ENCODE peak calls at places on chromosomes 12 and 14, in nine cellular contexts. S, F, U, V, X, I, E, P and H are unnamed samples.

GRCh38 chr12:29320295-29321090 is 60.5 kb downstream of the ERGIC2 start:
- DNase-seq in S (peak), F (no peak), U (peak), V (peak), X (no peak), I (peak), E (no peak), P (no peak), H (no peak)

GRCh38 chr14:93525691-93526451 is 95.1 kb downstream of the UNC79 start:
- DNase-seq in S (peak), F (no peak), U (peak), V (no peak), X (no peak), I (peak), E (no peak), P (no peak), H (no peak)

GRCh38 chr12:116361404-116362223 is 84.1 kb upstream of the MED13L start:
- DNase-seq in S (no peak), F (no peak), U (no peak), V (no peak), X (no peak), I (no peak), E (no peak), P (no peak), H (no peak)

GRCh38 chr14:60003991-60004390 is 84.0 kb downstream of the LRRC9 start:
- DNase-seq in S (no peak), F (no peak), U (no peak), V (no peak), X (no peak), I (no peak), E (peak), P (no peak), H (no peak)

GRCh38 chr12:459430-460258 is at the start of gene B4GALNT3:
- DNase-seq in S (peak), F (peak), U (no peak), V (no peak), X (no peak), I (no peak), E (peak), P (peak), H (peak)

GRCh38 chr14:92500491-92500941 is 13.1 kb upstream of the RIN3 start:
- DNase-seq in S (no peak), F (no peak), U (no peak), V (no peak), X (no peak), I (no peak), E (no peak), P (no peak), H (no peak)

GRCh38 chr12:107086314-107086713 is 7.0 kb downstream of the CRY1 start:
- DNase-seq in S (no peak), F (no peak), U (no peak), V (no peak), X (no peak), I (no peak), E (no peak), P (no peak), H (no peak)

GRCh38 chr14:75068294-75069020 is 984 bp upstream of the ZC2HC1C start:
- DNase-seq in S (no peak), F (no peak), U (no peak), V (no peak), X (no peak), I (no peak), E (no peak), P (no peak), H (no peak)

GRCh38 chr12:114952573-114953196 is 268.7 kb upstream of the TBX3 start:
- DNase-seq in S (no peak), F (no peak), U (peak), V (no peak), X (no peak), I (peak), E (no peak), P (no peak), H (no peak)

GRCh38 chr14:75234173-75234855 is 44.3 kb upstream of the FOS start:
- DNase-seq in S (peak), F (no peak), U (peak), V (peak), X (no peak), I (peak), E (peak), P (no peak), H (no peak)

GRCh38 chr12:56034586-56035332 is 7.0 kb upstream of the RPS26 start:
- DNase-seq in S (no peak), F (no peak), U (no peak), V (no peak), X (no peak), I (no peak), E (no peak), P (no peak), H (no peak)

DNA sequence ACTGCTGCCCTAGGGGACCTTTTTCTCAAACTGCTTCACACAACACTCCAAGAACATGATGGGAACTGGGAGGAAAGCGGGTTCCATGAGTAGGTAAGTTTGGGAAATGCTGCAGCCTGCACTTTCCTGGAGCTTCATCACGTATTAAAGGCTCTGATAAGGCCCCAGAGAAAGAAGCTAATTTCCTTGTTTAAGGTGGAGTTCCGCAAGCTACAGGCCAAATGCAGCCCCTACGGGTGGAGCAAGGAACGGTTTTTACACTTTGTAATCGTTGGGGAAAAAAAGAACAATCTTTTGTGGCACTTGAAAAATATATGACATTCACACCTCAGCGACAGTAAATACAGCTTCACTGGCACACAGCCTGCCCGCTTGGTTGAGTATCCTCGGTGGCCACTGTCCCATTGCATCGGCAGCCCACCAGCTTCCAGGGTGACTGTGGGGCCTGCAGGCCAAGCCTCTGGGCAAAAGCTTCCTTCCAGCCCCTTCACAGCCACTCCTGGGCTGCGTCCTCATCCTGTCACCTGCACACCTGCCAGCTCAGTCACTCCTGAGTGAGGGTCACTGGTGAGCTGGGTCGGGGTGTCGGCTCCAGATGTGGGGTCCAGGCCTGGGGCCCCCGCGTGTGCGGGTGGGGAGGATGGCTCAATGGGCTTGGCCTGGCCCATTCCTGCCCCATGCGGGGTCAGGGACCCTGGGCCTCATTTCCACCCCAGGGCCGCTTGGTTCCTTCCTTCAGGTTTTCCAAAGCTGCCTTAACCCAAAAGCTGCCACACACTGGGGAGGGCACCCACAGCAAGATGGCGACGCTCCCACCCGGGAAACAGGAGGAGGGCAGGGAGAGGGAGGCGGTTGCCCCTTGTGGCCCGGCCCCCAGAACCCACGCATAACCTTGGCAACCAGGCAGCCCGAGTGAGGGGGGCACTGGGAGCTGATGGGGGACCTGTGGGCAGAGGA is 2.4 kb downstream of the AMN start:
- DNase-seq in S (no peak), F (no peak), U (no peak), V (no peak), X (no peak), I (no peak), E (no peak), P (no peak), H (no peak)
- TF ChIP-seq CTCF in S (peak), F (no peak), U (peak), V (no peak), X (no peak), I (no peak), E (no peak), P (peak), H (no peak)

GRCh38 chr14:105455766-105456660 is 18.6 kb upstream of the CRIP2 start:
- DNase-seq in S (no peak), F (no peak), U (no peak), V (no peak), X (no peak), I (no peak), E (no peak), P (no peak), H (peak)

GRCh38 chr14:105450864-105451720 is 23.5 kb upstream of the CRIP2 start:
- DNase-seq in S (no peak), F (no peak), U (no peak), V (no peak), X (no peak), I (no peak), E (no peak), P (no peak), H (peak)

GRCh38 chr14:105452963-105453362 is 21.7 kb upstream of the CRIP2 start:
- DNase-seq in S (no peak), F (no peak), U (no peak), V (no peak), X (no peak), I (no peak), E (no peak), P (no peak), H (no peak)

GRCh38 chr14:105455086-105455640 is 19.5 kb upstream of the CRIP2 start:
- DNase-seq in S (no peak), F (no peak), U (no peak), V (no peak), X (no peak), I (no peak), E (no peak), P (no peak), H (no peak)

GRCh38 chr14:105453847-105454246 is 20.8 kb upstream of the CRIP2 start:
- DNase-seq in S (no peak), F (no peak), U (no peak), V (no peak), X (no peak), I (no peak), E (no peak), P (no peak), H (no peak)
- TF ChIP-seq CTCF in S (no peak), F (no peak), U (no peak), V (no peak), X (no peak), I (no peak), E (no peak), P (no peak), H (no peak)

GRCh38 chr12:45962553-45963325 is 27.6 kb downstream of the SCAF11 start:
- DNase-seq in S (no peak), F (no peak), U (no peak), V (no peak), X (no peak), I (no peak), E (no peak), P (no peak), H (no peak)
- TF ChIP-seq CTCF in S (no peak), F (no peak), U (no peak), V (no peak), X (no peak), I (no peak), E (no peak), P (no peak), H (no peak)

GRCh38 chr12:20486233-20486632 is 117.9 kb downstream of the PDE3A start:
- DNase-seq in S (peak), F (no peak), U (no peak), V (no peak), X (no peak), I (peak), E (no peak), P (no peak), H (no peak)
- TF ChIP-seq CTCF in S (peak), F (no peak), U (no peak), V (peak), X (no peak), I (peak), E (no peak), P (no peak), H (no peak)

DNA sequence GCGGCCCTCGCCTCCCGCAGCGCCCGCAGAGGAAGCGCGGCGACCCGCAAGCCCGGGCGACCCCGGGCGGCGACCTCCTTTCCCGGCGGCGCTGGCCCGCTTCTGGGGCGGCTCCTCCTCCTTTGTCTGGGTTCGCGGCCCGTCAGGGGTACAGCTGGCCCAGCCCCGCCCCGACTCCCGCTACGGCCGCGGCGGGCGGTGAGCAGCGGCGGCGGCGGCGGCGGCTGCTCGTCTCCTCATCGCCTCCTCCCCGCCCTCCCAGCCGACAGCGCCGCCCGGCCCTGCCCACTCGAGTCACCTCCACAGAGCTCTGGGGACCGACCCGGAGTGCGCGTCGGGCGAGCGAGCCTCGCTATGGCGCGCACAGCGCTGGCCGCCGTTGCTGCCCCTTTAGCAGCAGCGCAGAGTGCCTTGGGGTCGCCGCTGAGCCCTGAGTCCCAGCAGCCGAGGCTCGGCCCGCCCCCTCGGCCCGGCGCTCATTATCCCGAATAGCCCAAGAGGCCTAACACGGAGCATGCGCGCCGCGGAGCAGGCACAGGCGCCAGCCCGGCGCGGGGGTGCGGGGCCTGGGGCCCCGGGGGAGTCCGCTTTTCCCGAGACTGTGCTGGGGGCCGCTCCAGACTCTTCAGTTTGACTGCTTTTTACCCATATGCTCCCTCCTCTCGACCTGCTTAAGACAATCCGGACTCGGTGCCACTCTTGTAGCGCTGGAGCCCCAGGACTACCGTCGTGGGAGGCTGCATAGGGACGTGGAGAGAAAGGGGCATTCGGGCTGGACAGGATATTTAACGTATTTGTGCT is at the start of gene SOS2:
- DNase-seq in S (peak), F (peak), U (peak), V (peak), X (peak), I (peak), E (peak), P (peak), H (peak)
- TF ChIP-seq CTCF in S (no peak), F (no peak), U (no peak), V (no peak), X (no peak), I (no peak), E (peak), P (no peak), H (no peak)

GRCh38 chr12:121295746-121296617 is 527 bp downstream of the CAMKK2 start:
- DNase-seq in S (no peak), F (peak), U (peak), V (no peak), X (no peak), I (no peak), E (peak), P (peak), H (peak)
- TF ChIP-seq CTCF in S (no peak), F (no peak), U (no peak), V (no peak), X (no peak), I (no peak), E (peak), P (no peak), H (no peak)

GRCh38 chr14:56552615-56553014 is 27.0 kb upstream of the TMEM260 start:
- DNase-seq in S (no peak), F (no peak), U (no peak), V (no peak), X (no peak), I (no peak), E (no peak), P (no peak), H (no peak)
- TF ChIP-seq CTCF in S (no peak), F (no peak), U (no peak), V (no peak), X (no peak), I (no peak), E (no peak), P (no peak), H (no peak)

GRCh38 chr12:132342322-132342721 is 12.9 kb upstream of the GALNT9 start:
- DNase-seq in S (no peak), F (no peak), U (no peak), V (no peak), X (no peak), I (no peak), E (no peak), P (no peak), H (peak)
- TF ChIP-seq CTCF in S (peak), F (peak), U (peak), V (no peak), X (no peak), I (peak), E (peak), P (peak), H (peak)

GRCh38 chr12:117362391-117362790 is 965 bp upstream of the NOS1 start:
- DNase-seq in S (no peak), F (no peak), U (no peak), V (no peak), X (no peak), I (no peak), E (no peak), P (no peak), H (no peak)

GRCh38 chr12:117365072-117365616 is 3.7 kb upstream of the NOS1 start:
- DNase-seq in S (no peak), F (no peak), U (no peak), V (no peak), X (no peak), I (no peak), E (no peak), P (no peak), H (no peak)

GRCh38 chr12:117363263-117363662 is 1.8 kb upstream of the NOS1 start:
- DNase-seq in S (no peak), F (no peak), U (no peak), V (no peak), X (no peak), I (no peak), E (no peak), P (no peak), H (no peak)

GRCh38 chr12:117361905-117362304 is 479 bp upstream of the NOS1 start:
- DNase-seq in S (no peak), F (no peak), U (no peak), V (no peak), X (no peak), I (no peak), E (no peak), P (no peak), H (no peak)

DNA sequence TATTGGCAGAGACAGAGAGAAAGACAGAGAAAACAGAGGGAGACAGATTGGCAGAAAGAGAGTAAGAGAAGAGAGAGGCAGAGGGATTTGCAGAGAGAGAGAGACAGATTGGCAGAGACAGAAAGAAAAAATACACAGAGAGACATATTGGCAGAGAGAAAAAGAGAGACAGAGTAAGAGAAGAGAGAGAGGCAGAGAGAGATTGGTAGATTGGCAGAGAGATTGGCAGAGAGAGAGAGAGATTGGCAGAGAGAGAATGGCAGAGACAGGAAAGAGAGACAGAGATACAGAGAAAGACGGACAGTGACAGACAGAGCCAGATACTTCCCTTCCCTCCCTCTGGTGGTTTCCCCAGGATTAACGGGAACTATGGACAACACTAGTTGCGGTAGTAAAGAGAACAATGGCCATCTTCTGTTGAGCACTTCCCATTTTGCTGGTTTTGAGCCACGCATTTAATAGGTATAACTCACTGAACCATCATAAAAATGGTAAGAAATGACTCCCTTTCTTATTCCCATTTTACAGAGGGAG is 2.6 kb upstream of the NOS1 start:
- DNase-seq in S (no peak), F (no peak), U (no peak), V (no peak), X (no peak), I (no peak), E (no peak), P (no peak), H (no peak)
- TF ChIP-seq CTCF in S (no peak), F (no peak), U (no peak), V (no peak), X (no peak), I (no peak), E (no peak), P (no peak), H (no peak)

DNA sequence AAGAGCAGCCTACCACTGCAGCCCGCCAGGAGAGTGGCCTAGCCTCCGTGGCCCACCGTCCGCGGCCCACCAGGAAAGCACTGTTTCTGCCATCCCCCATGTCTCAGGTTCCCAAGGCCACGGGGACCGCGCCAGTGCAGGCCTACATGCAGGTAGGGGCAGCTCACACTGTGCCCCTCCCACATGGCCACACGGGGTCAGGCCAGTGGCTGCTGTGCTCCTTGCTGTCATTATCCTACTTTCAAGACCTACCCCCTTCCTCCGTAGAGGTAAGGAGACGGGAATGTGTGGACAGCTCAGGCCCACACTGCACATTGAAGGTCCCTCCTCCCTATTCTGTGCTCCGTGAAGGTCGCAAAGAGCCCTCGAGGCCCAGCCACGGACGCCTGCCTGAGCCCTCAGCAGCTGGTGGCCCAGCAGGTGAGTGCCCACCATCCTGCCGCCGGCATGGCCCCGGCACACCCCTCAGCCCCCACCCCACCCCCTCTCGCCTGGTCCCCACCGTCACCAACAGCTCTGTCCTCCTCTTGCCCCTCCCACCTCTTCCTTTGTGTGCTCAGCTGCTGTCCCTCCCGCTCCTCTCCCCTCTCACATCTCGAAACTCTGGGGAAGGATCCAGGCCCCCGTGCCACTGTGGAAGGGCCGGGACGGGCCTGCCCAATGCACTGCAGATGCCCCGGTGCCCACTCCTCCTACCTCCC is 10.0 kb downstream of the DDX51 start:
- DNase-seq in S (no peak), F (no peak), U (no peak), V (no peak), X (no peak), I (no peak), E (no peak), P (no peak), H (peak)
- TF ChIP-seq CTCF in S (no peak), F (no peak), U (no peak), V (no peak), X (no peak), I (no peak), E (no peak), P (peak), H (no peak)